ENCODE peak calls at places on chromosome 2, in nine cellular contexts. One of them, this sample, is unnamed. For H3K27me3, the result is how much of the 10 kb centered on the place peaks cover.

GRCh38 chr2:176172007-176172747 is 15.1 kb downstream of the HOXD3 start:
- DNase-seq in suprapubic skin: no peak
- DNase-seq in heart left ventricle: no peak
- DNase-seq in IMR-90: no peak
- DNase-seq in testis: no peak
- DNase-seq in body of pancreas: no peak
- DNase-seq in adrenal gland: no peak
- DNase-seq in vagina: no peak
- DNase-seq in tibial nerve: no peak
- DNase-seq in this sample: no peak

GRCh38 chr2:174493549-174494331 is 6.9 kb upstream of the GPR155 start:
- DNase-seq in suprapubic skin: no peak
- DNase-seq in heart left ventricle: no peak
- DNase-seq in IMR-90: no peak
- DNase-seq in testis: no peak
- DNase-seq in body of pancreas: no peak
- DNase-seq in adrenal gland: no peak
- DNase-seq in vagina: no peak
- DNase-seq in tibial nerve: no peak
- DNase-seq in this sample: no peak

GRCh38 chr2:229300814-229301213 is 29.7 kb upstream of the PID1 start:
- DNase-seq in suprapubic skin: no peak
- DNase-seq in heart left ventricle: no peak
- DNase-seq in IMR-90: no peak
- DNase-seq in testis: no peak
- DNase-seq in body of pancreas: no peak
- DNase-seq in adrenal gland: no peak
- DNase-seq in vagina: no peak
- DNase-seq in tibial nerve: no peak
- DNase-seq in this sample: no peak

GRCh38 chr2:231162036-231162345 is 36.4 kb upstream of the ARMC9 start:
- DNase-seq in suprapubic skin: no peak
- DNase-seq in heart left ventricle: no peak
- DNase-seq in IMR-90: peak
- DNase-seq in testis: no peak
- DNase-seq in body of pancreas: peak
- DNase-seq in adrenal gland: no peak
- DNase-seq in vagina: no peak
- DNase-seq in tibial nerve: no peak
- DNase-seq in this sample: no peak

GRCh38 chr2:164764996-164765395 is 76.6 kb downstream of the COBLL1 start:
- DNase-seq in suprapubic skin: no peak
- DNase-seq in heart left ventricle: no peak
- DNase-seq in IMR-90: peak
- DNase-seq in testis: no peak
- DNase-seq in body of pancreas: no peak
- DNase-seq in adrenal gland: no peak
- DNase-seq in vagina: no peak
- DNase-seq in tibial nerve: no peak
- DNase-seq in this sample: no peak

GRCh38 chr2:205704101-205704741 is 21.9 kb downstream of the NRP2 start:
- DNase-seq in suprapubic skin: no peak
- DNase-seq in heart left ventricle: no peak
- DNase-seq in IMR-90: peak
- DNase-seq in testis: no peak
- DNase-seq in body of pancreas: no peak
- DNase-seq in adrenal gland: peak
- DNase-seq in vagina: no peak
- DNase-seq in tibial nerve: peak
- DNase-seq in this sample: peak

GRCh38 chr2:133936096-133936495 is 317.8 kb upstream of the MGAT5 start:
- DNase-seq in suprapubic skin: no peak
- DNase-seq in heart left ventricle: no peak
- DNase-seq in IMR-90: no peak
- DNase-seq in testis: no peak
- DNase-seq in body of pancreas: no peak
- DNase-seq in adrenal gland: no peak
- DNase-seq in vagina: no peak
- DNase-seq in tibial nerve: no peak
- DNase-seq in this sample: no peak

GRCh38 chr2:149065236-149065635 is 26.7 kb downstream of the LYPD6B start:
- DNase-seq in suprapubic skin: no peak
- DNase-seq in heart left ventricle: no peak
- DNase-seq in IMR-90: peak
- DNase-seq in testis: no peak
- DNase-seq in body of pancreas: no peak
- DNase-seq in adrenal gland: no peak
- DNase-seq in vagina: no peak
- DNase-seq in tibial nerve: no peak
- DNase-seq in this sample: no peak

GRCh38 chr2:56015631-56016251 is 92.2 kb upstream of the EFEMP1 start:
- DNase-seq in suprapubic skin: no peak
- DNase-seq in heart left ventricle: no peak
- DNase-seq in IMR-90: no peak
- DNase-seq in testis: no peak
- DNase-seq in body of pancreas: no peak
- DNase-seq in adrenal gland: no peak
- DNase-seq in vagina: no peak
- DNase-seq in tibial nerve: no peak
- DNase-seq in this sample: no peak

GRCh38 chr2:223262946-223263345 is 211.0 kb downstream of the KCNE4 start:
- DNase-seq in suprapubic skin: no peak
- DNase-seq in heart left ventricle: no peak
- DNase-seq in IMR-90: no peak
- DNase-seq in testis: no peak
- DNase-seq in body of pancreas: no peak
- DNase-seq in adrenal gland: no peak
- DNase-seq in vagina: no peak
- DNase-seq in tibial nerve: no peak
- DNase-seq in this sample: no peak

GRCh38 chr2:163713534-163714311 is 22.1 kb downstream of the FIGN start:
- DNase-seq in suprapubic skin: no peak
- DNase-seq in heart left ventricle: no peak
- DNase-seq in IMR-90: no peak
- DNase-seq in testis: no peak
- DNase-seq in body of pancreas: peak
- DNase-seq in adrenal gland: no peak
- DNase-seq in vagina: no peak
- DNase-seq in tibial nerve: no peak
- DNase-seq in this sample: no peak

GRCh38 chr2:136118819-136119716 is 1.1 kb upstream of the CXCR4 start:
- DNase-seq in suprapubic skin: no peak
- DNase-seq in heart left ventricle: peak
- DNase-seq in IMR-90: no peak
- DNase-seq in testis: peak
- DNase-seq in body of pancreas: peak
- DNase-seq in adrenal gland: peak
- DNase-seq in vagina: no peak
- DNase-seq in tibial nerve: peak
- DNase-seq in this sample: peak
- H3K27me3 ChIP-seq in suprapubic skin: half or more
- H3K27me3 ChIP-seq in heart left ventricle: under half
- H3K27me3 ChIP-seq in IMR-90: half or more
- H3K27me3 ChIP-seq in testis: under half
- H3K27me3 ChIP-seq in body of pancreas: under half
- H3K27me3 ChIP-seq in adrenal gland: under half
- H3K27me3 ChIP-seq in vagina: under half
- H3K27me3 ChIP-seq in tibial nerve: under half
- H3K27me3 ChIP-seq in this sample: under half

GRCh38 chr2:43219383-43220228 is 6.8 kb downstream of the ZFP36L2 start:
- DNase-seq in suprapubic skin: peak
- DNase-seq in heart left ventricle: peak
- DNase-seq in IMR-90: peak
- DNase-seq in testis: peak
- DNase-seq in body of pancreas: peak
- DNase-seq in adrenal gland: peak
- DNase-seq in vagina: no peak
- DNase-seq in tibial nerve: peak
- DNase-seq in this sample: peak
- TF ChIP-seq POLR2A in suprapubic skin: no peak
- TF ChIP-seq POLR2A in heart left ventricle: peak
- TF ChIP-seq POLR2A in IMR-90: no peak
- TF ChIP-seq POLR2A in testis: no peak
- TF ChIP-seq POLR2A in body of pancreas: peak
- TF ChIP-seq POLR2A in adrenal gland: no peak
- TF ChIP-seq POLR2A in vagina: no peak
- TF ChIP-seq POLR2A in tibial nerve: no peak
- TF ChIP-seq POLR2A in this sample: peak

DNA sequence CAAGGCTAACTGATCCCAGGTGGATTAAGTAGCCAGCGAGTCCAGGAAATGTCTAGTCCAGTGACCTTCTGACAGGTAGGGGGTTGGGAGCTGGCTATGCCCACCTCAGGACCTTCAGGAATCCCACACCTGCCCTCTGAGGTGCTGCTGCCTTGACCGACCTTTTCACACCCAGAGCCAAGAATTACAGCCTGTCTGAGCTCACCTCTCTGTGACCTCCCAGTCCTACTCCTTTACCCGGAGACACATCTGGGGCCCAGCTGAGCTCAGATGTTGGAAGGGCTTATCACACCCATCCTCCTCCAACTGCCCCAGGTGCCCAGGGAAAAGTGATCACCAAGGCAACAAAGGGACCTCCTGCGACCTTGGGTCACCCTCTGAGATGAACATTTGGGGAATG is 413.3 kb upstream of the TNP1 start:
- DNase-seq in suprapubic skin: no peak
- DNase-seq in heart left ventricle: no peak
- DNase-seq in IMR-90: no peak
- DNase-seq in testis: no peak
- DNase-seq in body of pancreas: no peak
- DNase-seq in adrenal gland: no peak
- DNase-seq in vagina: no peak
- DNase-seq in tibial nerve: no peak
- DNase-seq in this sample: no peak
- H3K27me3 ChIP-seq in suprapubic skin: under half
- H3K27me3 ChIP-seq in heart left ventricle: under half
- H3K27me3 ChIP-seq in IMR-90: under half
- H3K27me3 ChIP-seq in testis: under half
- H3K27me3 ChIP-seq in body of pancreas: under half
- H3K27me3 ChIP-seq in adrenal gland: under half
- H3K27me3 ChIP-seq in vagina: under half
- H3K27me3 ChIP-seq in tibial nerve: under half
- H3K27me3 ChIP-seq in this sample: under half

GRCh38 chr2:85419009-85419711 is 646 bp downstream of the SH2D6 start:
- DNase-seq in suprapubic skin: no peak
- DNase-seq in heart left ventricle: no peak
- DNase-seq in IMR-90: no peak
- DNase-seq in testis: no peak
- DNase-seq in body of pancreas: no peak
- DNase-seq in adrenal gland: peak
- DNase-seq in vagina: no peak
- DNase-seq in tibial nerve: no peak
- DNase-seq in this sample: peak
- TF ChIP-seq POLR2A in suprapubic skin: no peak
- TF ChIP-seq POLR2A in heart left ventricle: no peak
- TF ChIP-seq POLR2A in IMR-90: no peak
- TF ChIP-seq POLR2A in testis: no peak
- TF ChIP-seq POLR2A in body of pancreas: no peak
- TF ChIP-seq POLR2A in adrenal gland: no peak
- TF ChIP-seq POLR2A in vagina: no peak
- TF ChIP-seq POLR2A in tibial nerve: no peak
- TF ChIP-seq POLR2A in this sample: no peak

GRCh38 chr2:113277474-113278072 is 1.1 kb downstream of the PAX8 start:
- DNase-seq in suprapubic skin: no peak
- DNase-seq in heart left ventricle: no peak
- DNase-seq in IMR-90: no peak
- DNase-seq in testis: no peak
- DNase-seq in body of pancreas: no peak
- DNase-seq in adrenal gland: no peak
- DNase-seq in vagina: no peak
- DNase-seq in tibial nerve: no peak
- DNase-seq in this sample: no peak
- H3K27me3 ChIP-seq in suprapubic skin: half or more
- H3K27me3 ChIP-seq in heart left ventricle: half or more
- H3K27me3 ChIP-seq in IMR-90: half or more
- H3K27me3 ChIP-seq in testis: under half
- H3K27me3 ChIP-seq in body of pancreas: under half
- H3K27me3 ChIP-seq in adrenal gland: half or more
- H3K27me3 ChIP-seq in vagina: under half
- H3K27me3 ChIP-seq in tibial nerve: half or more
- H3K27me3 ChIP-seq in this sample: under half

GRCh38 chr2:130185436-130185835 is 3.4 kb downstream of the MZT2B start:
- DNase-seq in suprapubic skin: no peak
- DNase-seq in heart left ventricle: no peak
- DNase-seq in IMR-90: no peak
- DNase-seq in testis: no peak
- DNase-seq in body of pancreas: no peak
- DNase-seq in adrenal gland: no peak
- DNase-seq in vagina: no peak
- DNase-seq in tibial nerve: no peak
- DNase-seq in this sample: no peak

GRCh38 chr2:130186391-130186790 is 4.3 kb downstream of the MZT2B start:
- DNase-seq in suprapubic skin: no peak
- DNase-seq in heart left ventricle: no peak
- DNase-seq in IMR-90: no peak
- DNase-seq in testis: no peak
- DNase-seq in body of pancreas: no peak
- DNase-seq in adrenal gland: no peak
- DNase-seq in vagina: no peak
- DNase-seq in tibial nerve: no peak
- DNase-seq in this sample: no peak

GRCh38 chr2:130183500-130184373 is 1.7 kb downstream of the MZT2B start:
- DNase-seq in suprapubic skin: no peak
- DNase-seq in heart left ventricle: peak
- DNase-seq in IMR-90: peak
- DNase-seq in testis: peak
- DNase-seq in body of pancreas: peak
- DNase-seq in adrenal gland: peak
- DNase-seq in vagina: no peak
- DNase-seq in tibial nerve: no peak
- DNase-seq in this sample: peak

GRCh38 chr2:130185896-130186295 is 3.8 kb downstream of the MZT2B start:
- DNase-seq in suprapubic skin: no peak
- DNase-seq in heart left ventricle: no peak
- DNase-seq in IMR-90: no peak
- DNase-seq in testis: no peak
- DNase-seq in body of pancreas: no peak
- DNase-seq in adrenal gland: no peak
- DNase-seq in vagina: no peak
- DNase-seq in tibial nerve: no peak
- DNase-seq in this sample: peak

GRCh38 chr2:130181338-130181879 is at the start of gene SMPD4:
- DNase-seq in suprapubic skin: peak
- DNase-seq in heart left ventricle: peak
- DNase-seq in IMR-90: peak
- DNase-seq in testis: peak
- DNase-seq in body of pancreas: peak
- DNase-seq in adrenal gland: peak
- DNase-seq in vagina: no peak
- DNase-seq in tibial nerve: peak
- DNase-seq in this sample: peak
- TF ChIP-seq POLR2A in suprapubic skin: no peak
- TF ChIP-seq POLR2A in heart left ventricle: no peak
- TF ChIP-seq POLR2A in IMR-90: peak
- TF ChIP-seq POLR2A in testis: no peak
- TF ChIP-seq POLR2A in body of pancreas: peak
- TF ChIP-seq POLR2A in adrenal gland: peak
- TF ChIP-seq POLR2A in vagina: no peak
- TF ChIP-seq POLR2A in tibial nerve: no peak
- TF ChIP-seq POLR2A in this sample: peak

This sample was measured in thyroid gland.